ENCODE peak calls at places on chromosomes 12 and 14, in six cellular contexts. K, S, Q, W, Z and G are unnamed samples.

GRCh38 chr12:91019455-91019854 is 14.7 kb upstream of the EPYC start:
- DNase-seq in K (no peak), S (no peak), Q (no peak), W (no peak), Z (no peak), G (no peak)

GRCh38 chr12:5796171-5797091 is 148.6 kb downstream of the ANO2 start:
- DNase-seq in K (peak), S (no peak), Q (peak), W (no peak), Z (no peak), G (no peak)

GRCh38 chr14:70514168-70515069 is 20.4 kb downstream of the ADAM20 start:
- DNase-seq in K (no peak), S (no peak), Q (no peak), W (no peak), Z (no peak), G (no peak)

GRCh38 chr14:57709909-57710308 is 156.0 kb downstream of the SLC35F4 start:
- DNase-seq in K (no peak), S (no peak), Q (no peak), W (no peak), Z (no peak), G (no peak)

GRCh38 chr12:56941299-56942017 is 7.2 kb upstream of the SDR9C7 start:
- DNase-seq in K (no peak), S (peak), Q (no peak), W (peak), Z (peak), G (no peak)

GRCh38 chr12:95201056-95201670 is 16.1 kb downstream of the FGD6 start:
- DNase-seq in K (no peak), S (no peak), Q (no peak), W (peak), Z (no peak), G (no peak)

GRCh38 chr12:67434653-67435375 is 165.7 kb downstream of the CAND1 start:
- DNase-seq in K (no peak), S (no peak), Q (no peak), W (peak), Z (no peak), G (no peak)

GRCh38 chr12:9951026-9951652 is 19.0 kb upstream of the CLEC2A start:
- DNase-seq in K (no peak), S (no peak), Q (no peak), W (no peak), Z (no peak), G (no peak)

GRCh38 chr14:42110167-42110566 is 503.5 kb downstream of the LRFN5 start:
- DNase-seq in K (peak), S (peak), Q (peak), W (peak), Z (no peak), G (no peak)

GRCh38 chr12:12474471-12474928 is 88.2 kb downstream of the DUSP16 start:
- DNase-seq in K (no peak), S (no peak), Q (no peak), W (no peak), Z (no peak), G (no peak)

GRCh38 chr12:62817556-62818271 is 117.2 kb downstream of the PPM1H start:
- DNase-seq in K (no peak), S (no peak), Q (no peak), W (no peak), Z (peak), G (no peak)

GRCh38 chr14:83779266-83779665 is 1750.7 kb upstream of the FLRT2 start:
- DNase-seq in K (no peak), S (no peak), Q (no peak), W (peak), Z (no peak), G (no peak)

GRCh38 chr12:76863811-76864210 is 15.0 kb downstream of the CSRP2 start:
- DNase-seq in K (no peak), S (no peak), Q (no peak), W (no peak), Z (no peak), G (no peak)

GRCh38 chr14:64879635-64880381 is at the start of gene SPTB:
- DNase-seq in K (peak), S (no peak), Q (peak), W (peak), Z (no peak), G (no peak)

GRCh38 chr14:99575043-99576023 is 28.7 kb downstream of the CCDC85C start:
- DNase-seq in K (no peak), S (no peak), Q (peak), W (peak), Z (peak), G (no peak)

GRCh38 chr12:57551637-57552305 is 1.9 kb downstream of the KIF5A start:
- DNase-seq in K (no peak), S (no peak), Q (no peak), W (no peak), Z (no peak), G (no peak)

GRCh38 chr14:69335421-69335820 is 62.7 kb downstream of the ERH start:
- DNase-seq in K (no peak), S (no peak), Q (no peak), W (no peak), Z (no peak), G (no peak)

GRCh38 chr14:93720981-93721483 is 67.3 kb downstream of the PRIMA1 start:
- DNase-seq in K (no peak), S (no peak), Q (no peak), W (no peak), Z (no peak), G (no peak)

GRCh38 chr12:29208935-29209701 is 60.0 kb downstream of the FAR2 start:
- DNase-seq in K (no peak), S (no peak), Q (no peak), W (no peak), Z (no peak), G (no peak)

GRCh38 chr14:77682158-77682553 is 25.7 kb downstream of the ALKBH1 start:
- DNase-seq in K (no peak), S (no peak), Q (no peak), W (peak), Z (no peak), G (no peak)

GRCh38 chr12:90036641-90037040 is 328.0 kb upstream of the ATP2B1 start:
- DNase-seq in K (no peak), S (no peak), Q (no peak), W (peak), Z (no peak), G (no peak)

GRCh38 chr12:12428047-12428446 is 71.2 kb downstream of the BORCS5 start:
- DNase-seq in K (no peak), S (no peak), Q (no peak), W (no peak), Z (no peak), G (no peak)

GRCh38 chr14:93941293-93941910 is 14.3 kb downstream of the FAM181A start:
- DNase-seq in K (no peak), S (no peak), Q (no peak), W (peak), Z (no peak), G (no peak)

GRCh38 chr12:105804591-105805265 is 334.0 kb downstream of the NUAK1 start:
- DNase-seq in K (no peak), S (no peak), Q (no peak), W (no peak), Z (no peak), G (no peak)

GRCh38 chr12:109601557-109601956 is 28.0 kb downstream of the MVK start:
- DNase-seq in K (no peak), S (no peak), Q (no peak), W (no peak), Z (no peak), G (no peak)

GRCh38 chr14:93971635-93972027 is 4.7 kb downstream of the ASB2 start:
- DNase-seq in K (no peak), S (no peak), Q (no peak), W (no peak), Z (no peak), G (no peak)

GRCh38 chr12:111268738-111269572 is 99.9 kb downstream of the PHETA1 start:
- DNase-seq in K (peak), S (no peak), Q (no peak), W (no peak), Z (no peak), G (no peak)

GRCh38 chr14:38210587-38211257 is 3.0 kb downstream of the SSTR1 start:
- DNase-seq in K (peak), S (no peak), Q (peak), W (no peak), Z (no peak), G (no peak)

GRCh38 chr14:96056509-96057422 is 17.6 kb downstream of the C14orf132 start:
- DNase-seq in K (peak), S (no peak), Q (no peak), W (peak), Z (no peak), G (peak)

GRCh38 chr12:6765634-6766581 is at the start of gene PTMS:
- DNase-seq in K (peak), S (no peak), Q (peak), W (peak), Z (peak), G (peak)

GRCh38 chr12:19833775-19834501 is 394.6 kb downstream of the AEBP2 start:
- DNase-seq in K (peak), S (no peak), Q (no peak), W (no peak), Z (no peak), G (no peak)

GRCh38 chr12:124549629-124550028 is 17.8 kb downstream of the NCOR2 start:
- DNase-seq in K (no peak), S (no peak), Q (no peak), W (no peak), Z (no peak), G (no peak)

GRCh38 chr12:114918535-114919233 is 234.7 kb upstream of the TBX3 start:
- DNase-seq in K (no peak), S (no peak), Q (no peak), W (peak), Z (no peak), G (no peak)

GRCh38 chr12:98456583-98457573 is 58.5 kb upstream of the TMPO start:
- DNase-seq in K (peak), S (no peak), Q (peak), W (no peak), Z (peak), G (peak)

GRCh38 chr12:54134850-54135249 is 53.9 kb downstream of the SMUG1 start:
- DNase-seq in K (no peak), S (no peak), Q (no peak), W (no peak), Z (no peak), G (no peak)

GRCh38 chr12:11580125-11580751 is 69.2 kb upstream of the ETV6 start:
- DNase-seq in K (no peak), S (peak), Q (no peak), W (peak), Z (no peak), G (peak)

GRCh38 chr12:100661300-100661951 is 87.9 kb downstream of the GAS2L3 start:
- DNase-seq in K (peak), S (no peak), Q (no peak), W (no peak), Z (no peak), G (no peak)

GRCh38 chr14:91243098-91243483 is 1.4 kb downstream of the GPR68 start:
- DNase-seq in K (no peak), S (no peak), Q (no peak), W (no peak), Z (no peak), G (no peak)

GRCh38 chr14:104204660-104205149 is 66.3 kb downstream of the KIF26A start:
- DNase-seq in K (no peak), S (no peak), Q (no peak), W (no peak), Z (no peak), G (no peak)

GRCh38 chr14:104207142-104207845 is 68.9 kb downstream of the KIF26A start:
- DNase-seq in K (no peak), S (no peak), Q (no peak), W (no peak), Z (no peak), G (no peak)

GRCh38 chr14:104203071-104203425 is 64.7 kb downstream of the KIF26A start:
- DNase-seq in K (no peak), S (no peak), Q (no peak), W (no peak), Z (no peak), G (no peak)

GRCh38 chr14:104205781-104206180 is 67.4 kb downstream of the KIF26A start:
- DNase-seq in K (no peak), S (no peak), Q (no peak), W (no peak), Z (no peak), G (no peak)

GRCh38 chr14:104206281-104206904 is 68.0 kb downstream of the KIF26A start:
- DNase-seq in K (no peak), S (no peak), Q (peak), W (no peak), Z (no peak), G (no peak)
- H3K27ac ChIP-seq in K (no peak), S (no peak), Q (no peak), W (no peak), Z (no peak), G (no peak)

GRCh38 chr12:102438047-102438822 is 42.1 kb downstream of the IGF1 start:
- DNase-seq in K (no peak), S (no peak), Q (no peak), W (no peak), Z (no peak), G (no peak)
- H3K27ac ChIP-seq in K (no peak), S (no peak), Q (no peak), W (no peak), Z (no peak), G (no peak)

GRCh38 chr12:93134175-93134574 is 205.1 kb upstream of the EEA1 start:
- DNase-seq in K (no peak), S (no peak), Q (no peak), W (no peak), Z (no peak), G (no peak)
- H3K27ac ChIP-seq in K (no peak), S (peak), Q (no peak), W (no peak), Z (no peak), G (no peak)

DNA sequence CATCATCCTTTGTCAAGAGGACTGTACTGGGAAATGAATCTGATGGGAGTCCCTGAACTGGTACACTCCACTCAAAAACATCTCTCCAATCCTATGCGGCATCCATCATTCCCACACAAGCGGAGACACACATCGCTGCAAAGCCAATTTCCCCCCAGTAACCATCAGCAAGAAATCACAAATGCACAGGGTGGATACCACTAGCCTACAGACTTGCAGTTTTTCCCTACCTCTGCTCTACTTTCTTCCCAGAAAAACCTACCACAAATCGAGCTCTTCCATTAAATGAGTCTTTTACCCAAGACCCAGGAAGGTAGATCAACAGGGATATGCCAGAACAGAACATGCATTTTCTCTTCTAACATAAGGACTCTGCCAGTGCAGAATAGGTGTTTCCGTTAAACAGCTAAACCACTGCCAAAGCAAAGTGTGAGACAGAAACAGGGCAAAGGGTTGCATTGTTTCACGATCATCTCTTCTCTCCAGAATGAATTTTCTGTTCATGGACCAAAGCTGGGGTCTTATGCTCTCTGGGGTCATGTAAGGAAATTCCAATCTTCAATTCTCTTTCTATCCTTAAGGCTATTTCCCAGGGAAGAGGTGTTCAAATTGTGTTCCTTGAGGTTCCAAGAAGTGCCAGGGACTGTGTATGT is 11.1 kb downstream of the PSMB5 start:
- DNase-seq in K (no peak), S (no peak), Q (no peak), W (no peak), Z (no peak), G (no peak)
- H3K27ac ChIP-seq in K (peak), S (no peak), Q (peak), W (no peak), Z (no peak), G (no peak)

DNA sequence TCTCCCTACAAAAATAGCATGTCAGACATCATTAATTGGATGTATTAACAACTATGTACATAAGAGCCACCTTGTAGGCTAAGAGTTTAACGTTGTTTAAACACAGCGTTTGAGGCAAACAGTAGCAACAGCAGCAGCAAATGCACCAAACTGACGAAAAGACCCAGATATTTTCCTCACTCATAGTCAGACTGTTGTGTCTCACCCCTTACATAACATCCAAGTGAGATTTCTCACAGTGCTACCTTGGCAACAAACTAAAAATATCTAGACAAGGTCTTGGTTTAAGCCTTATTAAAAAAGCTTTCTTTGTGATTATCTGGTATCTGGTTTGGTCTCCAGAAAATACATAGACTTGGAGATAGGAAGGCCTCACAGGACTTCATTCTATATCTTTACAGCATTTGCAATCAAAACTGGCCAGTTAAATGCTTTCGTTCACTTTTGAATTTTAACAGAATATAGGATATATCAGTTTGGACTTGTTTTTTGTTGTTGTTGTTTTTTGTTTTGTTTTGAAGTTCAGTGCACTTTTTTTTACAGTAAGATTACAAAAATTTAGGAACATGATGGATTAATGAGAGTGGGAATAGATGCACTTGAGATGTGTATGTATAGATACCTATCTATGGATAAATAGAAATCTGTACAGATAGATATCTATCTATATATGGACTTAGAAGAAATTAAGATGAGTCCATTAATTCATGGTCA is 4.1 kb downstream of the BHLHE41 start:
- DNase-seq in K (no peak), S (no peak), Q (no peak), W (no peak), Z (no peak), G (no peak)
- H3K27ac ChIP-seq in K (no peak), S (no peak), Q (no peak), W (no peak), Z (no peak), G (peak)

GRCh38 chr12:27252934-27253333 is 8.8 kb downstream of the STK38L start:
- DNase-seq in K (no peak), S (no peak), Q (no peak), W (no peak), Z (no peak), G (no peak)

GRCh38 chr12:27257104-27257848 is 13.2 kb downstream of the STK38L start:
- DNase-seq in K (no peak), S (no peak), Q (no peak), W (no peak), Z (no peak), G (no peak)

DNA sequence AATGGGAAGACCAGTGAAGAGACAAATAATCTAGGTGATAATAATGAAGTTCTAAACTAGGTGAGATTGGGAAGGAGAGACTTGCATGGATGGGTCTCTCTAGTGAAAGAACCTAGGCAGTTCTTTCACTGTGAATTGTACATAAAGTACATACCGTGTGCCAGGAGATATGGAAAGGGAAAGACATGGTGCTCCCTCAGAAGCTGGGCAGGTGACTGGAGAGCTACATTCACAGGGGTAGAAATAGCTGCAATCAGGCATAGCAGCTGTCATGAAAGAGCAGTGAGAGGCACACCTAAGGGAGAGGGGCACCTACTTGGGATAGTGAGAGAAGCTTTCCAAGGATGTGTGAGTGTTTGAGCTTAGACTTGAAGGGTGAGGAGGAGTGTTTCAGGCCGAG is 9.3 kb downstream of the STK38L start:
- DNase-seq in K (no peak), S (no peak), Q (no peak), W (no peak), Z (no peak), G (no peak)
- H3K27ac ChIP-seq in K (no peak), S (no peak), Q (no peak), W (no peak), Z (no peak), G (peak)